ENCODE peak calls at places on chromosomes 5 and 9, in four cellular contexts. One of them, this sample, is unnamed.
A peak's percentile ranks its signal among the peaks of the same experiment; 100 is the strongest.

GRCh38 chr5:34658023-34658422 is 1.9 kb downstream of the RAI14 start:
- DNase-seq in T-helper 2 cell: no peak
- DNase-seq in GM10248: no peak
- DNase-seq in stimulated activated CD4-positive, alpha-beta T cell treated with anti-CD3 and anti-CD28 coated beads, TNF-alpha, amount 100 ng/mL, for 4 hours: no peak
- DNase-seq in this sample: no peak

GRCh38 chr5:141657937-141658545 is 6.8 kb upstream of the FCHSD1 start:
- DNase-seq in stimulated activated CD4-positive, alpha-beta T cell treated with anti-CD3 and anti-CD28 coated beads, TNF-alpha, amount 100 ng/mL, for 4 hours: no peak
- DNase-seq in T-helper 2 cell: no peak
- DNase-seq in GM10248: peak; percentile 56
- DNase-seq in this sample: no peak

GRCh38 chr9:75065513-75065912 is 22.4 kb downstream of the NMRK1 start:
- DNase-seq in stimulated activated CD4-positive, alpha-beta T cell treated with anti-CD3 and anti-CD28 coated beads, TNF-alpha, amount 100 ng/mL, for 4 hours: no peak
- DNase-seq in T-helper 2 cell: no peak
- DNase-seq in GM10248: no peak
- DNase-seq in this sample: no peak

GRCh38 chr5:124034963-124035362 is 523.0 kb downstream of the CSNK1G3 start:
- DNase-seq in T-helper 2 cell: no peak
- DNase-seq in stimulated activated CD4-positive, alpha-beta T cell treated with anti-CD3 and anti-CD28 coated beads, TNF-alpha, amount 100 ng/mL, for 4 hours: no peak
- DNase-seq in GM10248: peak; percentile 43
- DNase-seq in this sample: peak; percentile 67

GRCh38 chr5:17444496-17444895 is 53.5 kb upstream of the TAF11L2 start:
- DNase-seq in T-helper 2 cell: no peak
- DNase-seq in GM10248: no peak
- DNase-seq in stimulated activated CD4-positive, alpha-beta T cell treated with anti-CD3 and anti-CD28 coated beads, TNF-alpha, amount 100 ng/mL, for 4 hours: no peak
- DNase-seq in this sample: no peak

GRCh38 chr5:117999939-118000549 is 988.3 kb downstream of the DTWD2 start:
- DNase-seq in stimulated activated CD4-positive, alpha-beta T cell treated with anti-CD3 and anti-CD28 coated beads, TNF-alpha, amount 100 ng/mL, for 4 hours: no peak
- DNase-seq in GM10248: no peak
- DNase-seq in T-helper 2 cell: no peak
- DNase-seq in this sample: no peak

GRCh38 chr5:169507051-169507450 is 76.5 kb upstream of the SPDL1 start:
- DNase-seq in T-helper 2 cell: no peak
- DNase-seq in GM10248: no peak
- DNase-seq in stimulated activated CD4-positive, alpha-beta T cell treated with anti-CD3 and anti-CD28 coated beads, TNF-alpha, amount 100 ng/mL, for 4 hours: no peak
- DNase-seq in this sample: no peak

GRCh38 chr9:110351009-110351467 is 13.4 kb upstream of the TXNDC8 start:
- DNase-seq in T-helper 2 cell: no peak
- DNase-seq in stimulated activated CD4-positive, alpha-beta T cell treated with anti-CD3 and anti-CD28 coated beads, TNF-alpha, amount 100 ng/mL, for 4 hours: no peak
- DNase-seq in GM10248: no peak
- DNase-seq in this sample: no peak

GRCh38 chr5:115179068-115179958 is 9.6 kb upstream of the TRIM36 start:
- DNase-seq in stimulated activated CD4-positive, alpha-beta T cell treated with anti-CD3 and anti-CD28 coated beads, TNF-alpha, amount 100 ng/mL, for 4 hours: no peak
- DNase-seq in GM10248: peak; percentile 41
- DNase-seq in T-helper 2 cell: no peak
- DNase-seq in this sample: no peak

GRCh38 chr9:95124582-95125359 is 192.7 kb downstream of the FANCC start:
- DNase-seq in T-helper 2 cell: no peak
- DNase-seq in GM10248: no peak
- DNase-seq in stimulated activated CD4-positive, alpha-beta T cell treated with anti-CD3 and anti-CD28 coated beads, TNF-alpha, amount 100 ng/mL, for 4 hours: no peak
- DNase-seq in this sample: no peak

GRCh38 chr5:122163151-122164069 is 34.1 kb downstream of the ZNF474 start:
- DNase-seq in GM10248: no peak
- DNase-seq in stimulated activated CD4-positive, alpha-beta T cell treated with anti-CD3 and anti-CD28 coated beads, TNF-alpha, amount 100 ng/mL, for 4 hours: no peak
- DNase-seq in T-helper 2 cell: no peak
- DNase-seq in this sample: no peak

GRCh38 chr9:134371731-134372130 is 45.5 kb downstream of the RXRA start:
- DNase-seq in GM10248: no peak
- DNase-seq in T-helper 2 cell: no peak
- DNase-seq in stimulated activated CD4-positive, alpha-beta T cell treated with anti-CD3 and anti-CD28 coated beads, TNF-alpha, amount 100 ng/mL, for 4 hours: no peak
- DNase-seq in this sample: no peak

GRCh38 chr5:112555691-112556090 is 136.6 kb upstream of the EPB41L4A start:
- DNase-seq in stimulated activated CD4-positive, alpha-beta T cell treated with anti-CD3 and anti-CD28 coated beads, TNF-alpha, amount 100 ng/mL, for 4 hours: no peak
- DNase-seq in T-helper 2 cell: no peak
- DNase-seq in GM10248: no peak
- DNase-seq in this sample: no peak

GRCh38 chr5:57482671-57483106 is at the start of gene ACTBL2:
- DNase-seq in T-helper 2 cell: no peak
- DNase-seq in GM10248: no peak
- DNase-seq in stimulated activated CD4-positive, alpha-beta T cell treated with anti-CD3 and anti-CD28 coated beads, TNF-alpha, amount 100 ng/mL, for 4 hours: no peak
- DNase-seq in this sample: no peak

GRCh38 chr9:79572891-79573696 is 1.3 kb downstream of the TLE4 start:
- DNase-seq in stimulated activated CD4-positive, alpha-beta T cell treated with anti-CD3 and anti-CD28 coated beads, TNF-alpha, amount 100 ng/mL, for 4 hours: peak; percentile 21
- DNase-seq in T-helper 2 cell: peak; percentile 78
- DNase-seq in GM10248: peak; percentile 45
- DNase-seq in this sample: no peak

GRCh38 chr5:107104040-107104773 is 566.5 kb downstream of the EFNA5 start:
- DNase-seq in stimulated activated CD4-positive, alpha-beta T cell treated with anti-CD3 and anti-CD28 coated beads, TNF-alpha, amount 100 ng/mL, for 4 hours: no peak
- DNase-seq in GM10248: no peak
- DNase-seq in T-helper 2 cell: no peak
- DNase-seq in this sample: no peak

GRCh38 chr5:149636861-149637246 is 55.6 kb downstream of the ARHGEF37 start:
- DNase-seq in GM10248: peak; percentile 73
- DNase-seq in stimulated activated CD4-positive, alpha-beta T cell treated with anti-CD3 and anti-CD28 coated beads, TNF-alpha, amount 100 ng/mL, for 4 hours: no peak
- DNase-seq in T-helper 2 cell: peak; percentile 24
- DNase-seq in this sample: peak; percentile 45

GRCh38 chr5:130135506-130135905 is 231.2 kb downstream of the CHSY3 start:
- DNase-seq in T-helper 2 cell: no peak
- DNase-seq in GM10248: no peak
- DNase-seq in stimulated activated CD4-positive, alpha-beta T cell treated with anti-CD3 and anti-CD28 coated beads, TNF-alpha, amount 100 ng/mL, for 4 hours: no peak
- DNase-seq in this sample: no peak

GRCh38 chr5:135323227-135323626 is 75.8 kb downstream of the MACROH2A1 start:
- DNase-seq in T-helper 2 cell: no peak
- DNase-seq in stimulated activated CD4-positive, alpha-beta T cell treated with anti-CD3 and anti-CD28 coated beads, TNF-alpha, amount 100 ng/mL, for 4 hours: no peak
- DNase-seq in GM10248: no peak
- DNase-seq in this sample: no peak

GRCh38 chr5:14871084-14871572 is 450 bp downstream of the ANKH start:
- DNase-seq in T-helper 2 cell: no peak
- DNase-seq in GM10248: peak; percentile 31
- DNase-seq in stimulated activated CD4-positive, alpha-beta T cell treated with anti-CD3 and anti-CD28 coated beads, TNF-alpha, amount 100 ng/mL, for 4 hours: no peak
- DNase-seq in this sample: peak; percentile 37

GRCh38 chr5:42360061-42360460 is 63.2 kb upstream of the GHR start:
- DNase-seq in stimulated activated CD4-positive, alpha-beta T cell treated with anti-CD3 and anti-CD28 coated beads, TNF-alpha, amount 100 ng/mL, for 4 hours: no peak
- DNase-seq in T-helper 2 cell: no peak
- DNase-seq in GM10248: no peak
- DNase-seq in this sample: no peak

GRCh38 chr5:652773-653350 is 40.3 kb downstream of the TPPP start:
- DNase-seq in stimulated activated CD4-positive, alpha-beta T cell treated with anti-CD3 and anti-CD28 coated beads, TNF-alpha, amount 100 ng/mL, for 4 hours: no peak
- DNase-seq in T-helper 2 cell: no peak
- DNase-seq in GM10248: no peak
- DNase-seq in this sample: no peak